ENCODE peak calls at places on chromosomes 12 and 14, in ten cellular contexts. K, U, Q, H, N, J, A, Z, B and P are unnamed samples.

GRCh38 chr12:89980236-89980635 is 271.6 kb upstream of the ATP2B1 start:
- DNase-seq in Q (no peak), B (no peak), K (peak), H (no peak), Z (no peak), A (peak), U (no peak), N (no peak), J (peak), P (no peak)

GRCh38 chr12:82461851-82462250 is 103.5 kb downstream of the METTL25 start:
- DNase-seq in N (no peak), U (no peak), H (no peak), A (no peak), B (no peak), Z (no peak), K (no peak), J (no peak), Q (no peak), P (no peak)

GRCh38 chr14:45194964-45195363 is 58.0 kb downstream of the MIS18BP1 start:
- DNase-seq in J (no peak), N (no peak), Q (no peak), Z (no peak), B (no peak), K (no peak), U (no peak), A (no peak), H (no peak), P (no peak)

GRCh38 chr14:30551460-30551859 is 7.5 kb upstream of the G2E3 start:
- DNase-seq in H (no peak), N (no peak), U (no peak), B (peak), A (no peak), Q (no peak), Z (no peak), K (no peak), J (no peak), P (no peak)

GRCh38 chr12:103742349-103742784 is 98.7 kb downstream of the NT5DC3 start:
- DNase-seq in U (no peak), Q (no peak), H (peak), B (no peak), N (no peak), A (peak), K (peak), Z (no peak), J (no peak), P (no peak)

GRCh38 chr12:117151195-117152031 is 38.9 kb downstream of the FBXO21 start:
- DNase-seq in K (peak), Z (peak), Q (peak), H (peak), N (peak), B (peak), J (peak), U (no peak), A (no peak), P (no peak)

GRCh38 chr12:124881123-124881522 is 17.5 kb upstream of the SCARB1 start:
- DNase-seq in N (no peak), Z (no peak), H (no peak), A (no peak), J (no peak), U (no peak), Q (no peak), K (peak), B (no peak), P (no peak)

GRCh38 chr12:68378859-68379628 is 46.9 kb upstream of the MDM1 start:
- DNase-seq in J (no peak), Q (no peak), A (no peak), Z (peak), N (peak), K (no peak), H (no peak), U (no peak), B (no peak), P (no peak)

GRCh38 chr12:26331960-26332359 is 136.6 kb downstream of the SSPN start:
- DNase-seq in Q (no peak), H (no peak), B (no peak), Z (no peak), K (no peak), A (no peak), U (no peak), J (no peak), N (no peak), P (no peak)

GRCh38 chr14:105413542-105413886 is 6.1 kb upstream of the MTA1 start:
- DNase-seq in B (no peak), U (no peak), Z (no peak), Q (no peak), H (no peak), A (no peak), K (no peak), N (no peak), J (no peak), P (no peak)

GRCh38 chr14:24430143-24430681 is 458 bp downstream of the KHNYN start:
- DNase-seq in Z (peak), K (peak), J (peak), H (peak), N (peak), U (peak), Q (peak), B (peak), A (no peak), P (no peak)

GRCh38 chr14:102749833-102750775 is 27.1 kb upstream of the TRAF3 start:
- DNase-seq in U (no peak), K (no peak), B (no peak), Q (no peak), H (no peak), A (no peak), Z (no peak), J (no peak), N (no peak), P (no peak)

GRCh38 chr12:12561305-12562015 is 1.2 kb downstream of the DUSP16 start:
- DNase-seq in Z (peak), A (no peak), H (peak), J (peak), N (no peak), B (peak), U (peak), K (peak), Q (no peak), P (peak)

GRCh38 chr12:84911331-84912190 is 1.0 kb downstream of the SLC6A15 start:
- DNase-seq in J (peak), H (peak), K (peak), A (no peak), B (peak), U (no peak), Q (peak), N (peak), Z (no peak), P (peak)

GRCh38 chr12:9870311-9870866 is 1.2 kb upstream of the CLEC2B start:
- DNase-seq in A (no peak), J (peak), N (no peak), U (no peak), Q (no peak), Z (no peak), K (peak), H (no peak), B (no peak), P (no peak)

GRCh38 chr14:75961662-75962061 is 20.1 kb downstream of the TGFB3 start:
- DNase-seq in H (no peak), K (no peak), N (no peak), B (no peak), A (no peak), J (no peak), Q (no peak), Z (no peak), U (no peak), P (no peak)

DNA sequence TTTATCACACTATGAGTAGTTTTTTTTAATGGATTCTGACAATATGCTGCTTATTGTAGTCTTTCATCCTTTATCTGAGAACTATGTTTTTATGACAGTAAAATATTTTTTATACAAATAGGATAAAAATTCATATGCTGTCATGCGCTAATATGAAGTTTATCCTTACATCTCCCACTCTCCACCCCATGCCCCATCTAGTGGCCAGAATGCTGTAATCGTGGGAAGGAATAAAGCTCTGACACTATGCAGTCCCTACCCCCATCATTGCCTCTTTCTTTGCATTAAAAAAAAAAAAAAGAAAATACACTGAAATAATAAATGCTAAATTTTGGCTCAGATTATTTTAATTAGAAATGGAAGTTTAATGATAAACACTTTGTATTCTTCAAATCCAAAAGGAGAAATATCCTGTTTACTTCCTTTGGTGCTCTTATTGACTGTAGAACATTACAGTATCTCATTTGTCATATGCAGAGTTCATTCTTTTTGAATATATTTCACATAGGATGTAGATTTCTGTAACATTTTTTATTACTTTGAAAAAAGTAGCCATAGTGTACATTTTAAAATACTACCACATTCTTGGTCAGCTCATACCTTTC is 145.9 kb upstream of the SLCO1C1 start:
- DNase-seq in Q (no peak), Z (no peak), J (peak), K (peak), U (no peak), H (peak), B (peak), A (no peak), N (no peak), P (no peak)
- TF ChIP-seq CTCF in Q (peak), Z (peak), J (peak), K (peak), U (peak), H (peak), B (peak), A (peak), N (peak), P (peak)

DNA sequence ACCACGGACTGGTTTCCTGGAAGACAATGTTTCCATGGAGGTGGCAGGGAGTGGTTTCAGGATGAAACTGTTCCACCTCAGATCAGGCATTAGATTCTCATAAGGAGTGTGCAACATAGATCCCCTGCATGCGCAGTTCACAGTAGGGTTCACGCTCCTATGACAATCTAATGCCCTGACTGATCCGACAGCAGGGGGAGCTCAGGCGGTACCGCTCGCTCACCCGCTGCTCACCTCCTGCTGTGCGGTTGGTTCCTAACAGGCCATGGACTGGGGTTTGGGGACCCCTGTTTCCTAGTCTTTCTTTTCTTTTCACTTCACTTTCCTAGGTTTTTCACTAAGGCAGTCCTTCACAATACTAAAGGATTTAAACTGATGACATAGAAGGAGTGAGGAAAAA is 39.6 kb downstream of the GUCY2C start:
- DNase-seq in A (no peak), H (no peak), B (no peak), K (no peak), Q (no peak), J (no peak), N (no peak), U (no peak), Z (no peak), P (no peak)
- TF ChIP-seq CTCF in A (no peak), H (no peak), B (no peak), K (no peak), Q (no peak), J (no peak), N (no peak), U (no peak), Z (no peak), P (no peak)

DNA sequence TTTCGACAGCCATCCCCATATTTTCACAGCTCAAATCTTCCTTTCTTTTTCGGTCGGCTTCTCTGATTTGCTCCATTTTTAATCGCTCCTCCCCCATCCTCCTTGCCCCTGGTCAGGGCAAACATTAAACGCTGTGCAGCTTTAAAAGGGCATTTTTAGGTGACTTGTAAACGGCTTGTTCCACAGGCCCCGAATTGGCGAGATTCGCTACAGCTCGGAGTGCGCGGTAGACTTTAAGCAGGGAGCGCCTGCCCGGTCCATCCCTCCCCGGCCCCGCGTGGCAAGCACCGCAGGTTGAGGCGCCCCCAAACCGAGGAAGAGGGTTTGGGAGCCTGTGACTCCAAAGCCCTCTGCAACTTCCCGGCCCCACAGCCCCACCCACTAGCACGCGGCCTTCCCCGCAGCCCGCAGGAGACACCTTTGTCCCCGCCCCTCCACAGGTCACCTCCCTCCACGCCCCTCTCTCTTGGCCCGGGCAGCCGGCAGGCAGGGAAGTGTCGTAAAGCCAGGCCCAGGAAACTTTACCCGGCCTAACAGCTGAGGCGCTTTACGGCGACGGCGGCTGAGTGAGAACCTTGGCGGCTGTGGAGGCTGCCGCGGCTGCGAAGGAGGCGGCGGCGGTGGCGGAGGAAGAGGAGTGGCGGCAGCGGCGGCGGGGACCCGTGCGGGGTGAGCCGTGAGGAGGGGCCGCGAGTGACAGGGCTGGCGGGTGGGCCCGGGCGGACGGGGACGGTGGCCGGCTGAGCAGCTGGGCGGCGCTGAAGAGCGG is at the start of gene NAA30:
- DNase-seq in U (peak), Z (peak), Q (peak), A (peak), J (peak), H (peak), B (peak), K (peak), N (peak), P (peak)
- TF ChIP-seq CTCF in U (no peak), Z (peak), Q (no peak), A (no peak), J (no peak), H (no peak), B (no peak), K (no peak), N (no peak), P (no peak)

GRCh38 chr12:112716099-112717093 is 75.2 kb upstream of the RPH3A start:
- DNase-seq in Q (no peak), N (no peak), K (peak), U (no peak), A (no peak), H (peak), J (no peak), Z (no peak), B (peak), P (no peak)
- TF ChIP-seq CTCF in Q (no peak), N (no peak), K (no peak), U (no peak), A (no peak), H (no peak), J (no peak), Z (no peak), B (no peak), P (peak)

GRCh38 chr12:128792398-128792797 is 31.4 kb downstream of the SLC15A4 start:
- DNase-seq in U (no peak), H (no peak), Z (no peak), N (no peak), B (no peak), A (no peak), K (no peak), Q (no peak), J (no peak), P (no peak)
- TF ChIP-seq CTCF in U (no peak), H (no peak), Z (no peak), N (no peak), B (no peak), A (no peak), K (no peak), Q (no peak), J (no peak), P (no peak)